ENCODE peak calls at places on chromosomes 2 and 18, in nine cellular contexts. One of them, this sample, is unnamed.

GRCh38 chr2:184053326-184053725 is 545.0 kb upstream of the ZNF804A start:
- DNase-seq in adrenal gland: no peak
- DNase-seq in neural progenitor cell: no peak
- DNase-seq in pancreas: peak
- DNase-seq in esophagus squamous epithelium: no peak
- DNase-seq in brain microvascular endothelial cell: no peak
- DNase-seq in dorsolateral prefrontal cortex: no peak
- DNase-seq in transverse colon: peak
- DNase-seq in WERI-Rb-1: no peak
- DNase-seq in this sample: peak

GRCh38 chr2:191296083-191297006 is 51.1 kb downstream of the MYO1B start:
- DNase-seq in adrenal gland: no peak
- DNase-seq in neural progenitor cell: no peak
- DNase-seq in pancreas: no peak
- DNase-seq in esophagus squamous epithelium: no peak
- DNase-seq in brain microvascular endothelial cell: no peak
- DNase-seq in dorsolateral prefrontal cortex: no peak
- DNase-seq in transverse colon: no peak
- DNase-seq in WERI-Rb-1: no peak
- DNase-seq in this sample: no peak

GRCh38 chr2:189602233-189602632 is 21.6 kb upstream of the SLC40A1 start:
- DNase-seq in adrenal gland: no peak
- DNase-seq in neural progenitor cell: no peak
- DNase-seq in pancreas: no peak
- DNase-seq in esophagus squamous epithelium: no peak
- DNase-seq in brain microvascular endothelial cell: no peak
- DNase-seq in dorsolateral prefrontal cortex: no peak
- DNase-seq in transverse colon: no peak
- DNase-seq in WERI-Rb-1: no peak
- DNase-seq in this sample: no peak

GRCh38 chr2:184860744-184861143 is 262.4 kb downstream of the ZNF804A start:
- DNase-seq in adrenal gland: no peak
- DNase-seq in neural progenitor cell: no peak
- DNase-seq in pancreas: no peak
- DNase-seq in esophagus squamous epithelium: no peak
- DNase-seq in brain microvascular endothelial cell: no peak
- DNase-seq in dorsolateral prefrontal cortex: no peak
- DNase-seq in transverse colon: no peak
- DNase-seq in WERI-Rb-1: no peak
- DNase-seq in this sample: no peak

GRCh38 chr2:187826023-187826422 is 271.8 kb upstream of the TFPI start:
- DNase-seq in adrenal gland: no peak
- DNase-seq in neural progenitor cell: no peak
- DNase-seq in pancreas: no peak
- DNase-seq in esophagus squamous epithelium: no peak
- DNase-seq in brain microvascular endothelial cell: no peak
- DNase-seq in dorsolateral prefrontal cortex: no peak
- DNase-seq in transverse colon: no peak
- DNase-seq in WERI-Rb-1: no peak
- DNase-seq in this sample: no peak

GRCh38 chr2:238643400-238643907 is 204.4 kb upstream of the TWIST2 start:
- DNase-seq in adrenal gland: no peak
- DNase-seq in neural progenitor cell: no peak
- DNase-seq in pancreas: no peak
- DNase-seq in esophagus squamous epithelium: no peak
- DNase-seq in brain microvascular endothelial cell: no peak
- DNase-seq in dorsolateral prefrontal cortex: no peak
- DNase-seq in transverse colon: no peak
- DNase-seq in WERI-Rb-1: no peak
- DNase-seq in this sample: no peak

GRCh38 chr2:150618215-150618905 is 130.9 kb upstream of the RND3 start:
- DNase-seq in adrenal gland: no peak
- DNase-seq in neural progenitor cell: no peak
- DNase-seq in pancreas: no peak
- DNase-seq in esophagus squamous epithelium: no peak
- DNase-seq in brain microvascular endothelial cell: no peak
- DNase-seq in dorsolateral prefrontal cortex: no peak
- DNase-seq in transverse colon: no peak
- DNase-seq in WERI-Rb-1: no peak
- DNase-seq in this sample: no peak

GRCh38 chr2:120908314-120908975 is 172.8 kb downstream of the GLI2 start:
- DNase-seq in adrenal gland: no peak
- DNase-seq in neural progenitor cell: no peak
- DNase-seq in pancreas: no peak
- DNase-seq in esophagus squamous epithelium: no peak
- DNase-seq in brain microvascular endothelial cell: no peak
- DNase-seq in dorsolateral prefrontal cortex: no peak
- DNase-seq in transverse colon: no peak
- DNase-seq in WERI-Rb-1: no peak
- DNase-seq in this sample: no peak

GRCh38 chr18:73990241-73990640 is 157.4 kb downstream of the FBXO15 start:
- DNase-seq in adrenal gland: no peak
- DNase-seq in neural progenitor cell: no peak
- DNase-seq in pancreas: no peak
- DNase-seq in esophagus squamous epithelium: no peak
- DNase-seq in brain microvascular endothelial cell: no peak
- DNase-seq in dorsolateral prefrontal cortex: no peak
- DNase-seq in transverse colon: no peak
- DNase-seq in WERI-Rb-1: no peak
- DNase-seq in this sample: no peak

GRCh38 chr2:33321236-33321731 is 155.2 kb upstream of the RASGRP3 start:
- DNase-seq in adrenal gland: no peak
- DNase-seq in neural progenitor cell: no peak
- DNase-seq in pancreas: no peak
- DNase-seq in esophagus squamous epithelium: no peak
- DNase-seq in brain microvascular endothelial cell: peak
- DNase-seq in dorsolateral prefrontal cortex: no peak
- DNase-seq in transverse colon: no peak
- DNase-seq in WERI-Rb-1: no peak
- DNase-seq in this sample: no peak

GRCh38 chr2:31931916-31932315 is 78.9 kb downstream of the MEMO1 start:
- DNase-seq in adrenal gland: no peak
- DNase-seq in neural progenitor cell: no peak
- DNase-seq in pancreas: no peak
- DNase-seq in esophagus squamous epithelium: no peak
- DNase-seq in brain microvascular endothelial cell: no peak
- DNase-seq in dorsolateral prefrontal cortex: no peak
- DNase-seq in transverse colon: no peak
- DNase-seq in WERI-Rb-1: no peak
- DNase-seq in this sample: no peak

GRCh38 chr2:230893338-230893737 is 28.6 kb downstream of the ITM2C start:
- DNase-seq in adrenal gland: no peak
- DNase-seq in neural progenitor cell: no peak
- DNase-seq in pancreas: no peak
- DNase-seq in esophagus squamous epithelium: no peak
- DNase-seq in brain microvascular endothelial cell: no peak
- DNase-seq in dorsolateral prefrontal cortex: peak
- DNase-seq in transverse colon: peak
- DNase-seq in WERI-Rb-1: no peak
- DNase-seq in this sample: no peak

GRCh38 chr2:230898016-230898415 is 27.0 kb downstream of the GPR55 start:
- DNase-seq in adrenal gland: no peak
- DNase-seq in neural progenitor cell: no peak
- DNase-seq in pancreas: no peak
- DNase-seq in esophagus squamous epithelium: no peak
- DNase-seq in brain microvascular endothelial cell: no peak
- DNase-seq in dorsolateral prefrontal cortex: peak
- DNase-seq in transverse colon: peak
- DNase-seq in WERI-Rb-1: no peak
- DNase-seq in this sample: no peak

GRCh38 chr2:230893881-230894781 is 29.4 kb downstream of the ITM2C start:
- DNase-seq in adrenal gland: no peak
- DNase-seq in neural progenitor cell: peak
- DNase-seq in pancreas: no peak
- DNase-seq in esophagus squamous epithelium: no peak
- DNase-seq in brain microvascular endothelial cell: no peak
- DNase-seq in dorsolateral prefrontal cortex: peak
- DNase-seq in transverse colon: peak
- DNase-seq in WERI-Rb-1: no peak
- DNase-seq in this sample: no peak

GRCh38 chr2:230896346-230897115 is 28.5 kb downstream of the GPR55 start:
- DNase-seq in adrenal gland: no peak
- DNase-seq in neural progenitor cell: no peak
- DNase-seq in pancreas: no peak
- DNase-seq in esophagus squamous epithelium: no peak
- DNase-seq in brain microvascular endothelial cell: no peak
- DNase-seq in dorsolateral prefrontal cortex: peak
- DNase-seq in transverse colon: peak
- DNase-seq in WERI-Rb-1: no peak
- DNase-seq in this sample: no peak

DNA sequence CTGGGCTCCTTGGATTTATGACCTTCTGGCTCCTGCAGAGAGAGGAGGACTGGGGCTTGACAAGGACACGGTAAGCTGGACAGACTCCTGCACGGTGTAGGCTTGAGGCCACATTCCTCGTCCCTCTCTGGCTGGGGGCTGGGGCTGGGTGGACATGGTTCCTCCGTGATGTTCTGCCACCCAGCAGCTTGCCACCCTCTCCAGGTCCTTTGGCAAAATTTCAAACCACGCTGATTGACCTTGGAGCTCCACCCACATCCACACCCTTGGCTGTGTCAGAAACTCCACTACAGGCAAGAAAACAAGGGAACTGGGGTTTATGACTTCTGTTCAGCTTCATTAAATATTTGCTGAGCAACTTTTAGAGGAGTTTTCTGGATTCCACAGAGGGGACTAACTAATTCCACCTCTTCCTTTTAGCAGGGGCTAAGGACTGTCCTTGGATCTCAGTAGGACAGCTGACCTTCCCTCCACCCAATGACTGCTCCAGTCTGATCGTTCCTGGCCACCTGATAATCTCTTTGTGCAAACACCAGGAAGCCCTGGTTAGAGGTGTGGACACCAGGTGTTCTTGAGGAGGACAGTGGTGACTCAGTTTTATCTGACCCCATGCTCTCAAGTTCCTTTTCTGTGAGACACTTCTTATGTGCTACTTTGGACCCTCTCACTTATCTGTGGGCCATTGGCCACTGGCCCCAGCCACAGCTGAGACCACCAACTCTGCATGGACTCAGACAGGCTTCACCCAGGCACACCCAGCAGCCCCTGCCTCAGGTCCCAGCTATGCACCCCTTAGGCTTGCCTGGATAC is 29.3 kb downstream of the GPR55 start:
- DNase-seq in adrenal gland: no peak
- DNase-seq in neural progenitor cell: no peak
- DNase-seq in pancreas: no peak
- DNase-seq in esophagus squamous epithelium: no peak
- DNase-seq in brain microvascular endothelial cell: no peak
- DNase-seq in dorsolateral prefrontal cortex: peak
- DNase-seq in transverse colon: peak
- DNase-seq in WERI-Rb-1: peak
- DNase-seq in this sample: no peak
- H3K27ac ChIP-seq in adrenal gland: no peak
- H3K27ac ChIP-seq in neural progenitor cell: no peak
- H3K27ac ChIP-seq in pancreas: no peak
- H3K27ac ChIP-seq in esophagus squamous epithelium: no peak
- H3K27ac ChIP-seq in brain microvascular endothelial cell: no peak
- H3K27ac ChIP-seq in dorsolateral prefrontal cortex: no peak
- H3K27ac ChIP-seq in transverse colon: peak
- H3K27ac ChIP-seq in WERI-Rb-1: no peak
- H3K27ac ChIP-seq in this sample: no peak

DNA sequence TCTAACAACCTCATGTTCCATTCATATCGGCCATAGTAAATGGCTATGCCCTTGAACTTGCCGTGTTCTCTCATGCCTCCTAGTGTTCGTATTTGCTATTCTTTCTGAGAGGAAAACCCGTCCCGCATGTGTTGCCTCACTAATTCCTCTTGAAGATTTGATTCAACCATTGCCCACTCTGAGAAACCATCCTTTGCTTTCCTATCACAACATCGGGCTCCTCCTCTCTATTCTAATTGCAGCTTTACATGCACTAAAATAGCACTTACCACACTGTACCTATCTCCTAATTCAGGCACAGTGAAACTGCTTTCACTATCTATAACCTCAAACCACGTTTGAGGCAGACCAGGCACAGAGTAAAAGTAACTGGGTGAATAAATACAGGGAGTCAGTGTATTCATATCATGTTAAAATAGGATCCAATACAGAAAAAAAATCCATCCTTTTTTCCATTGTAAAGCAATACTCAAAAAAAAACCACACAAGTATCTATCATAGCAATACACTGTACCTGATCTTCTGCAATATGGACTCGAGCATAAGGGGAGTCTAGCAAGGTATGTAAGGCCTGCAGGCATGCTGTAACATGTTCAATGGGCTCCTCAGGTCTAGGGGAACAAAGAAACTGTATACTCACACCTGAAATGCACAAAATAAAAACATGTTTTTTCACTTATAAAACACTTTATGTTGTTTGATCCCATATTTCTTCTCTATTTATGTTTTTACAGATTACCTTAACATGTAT is 39.0 kb upstream of the STRN start:
- DNase-seq in adrenal gland: peak
- DNase-seq in neural progenitor cell: peak
- DNase-seq in pancreas: no peak
- DNase-seq in esophagus squamous epithelium: no peak
- DNase-seq in brain microvascular endothelial cell: no peak
- DNase-seq in dorsolateral prefrontal cortex: no peak
- DNase-seq in transverse colon: peak
- DNase-seq in WERI-Rb-1: peak
- DNase-seq in this sample: no peak
- TF ChIP-seq CTCF in adrenal gland: peak
- TF ChIP-seq CTCF in neural progenitor cell: no peak
- TF ChIP-seq CTCF in pancreas: no peak
- TF ChIP-seq CTCF in esophagus squamous epithelium: peak
- TF ChIP-seq CTCF in brain microvascular endothelial cell: peak
- TF ChIP-seq CTCF in dorsolateral prefrontal cortex: peak
- TF ChIP-seq CTCF in transverse colon: peak
- TF ChIP-seq CTCF in WERI-Rb-1: peak
- TF ChIP-seq CTCF in this sample: no peak

GRCh38 chr18:76522104-76522503 is 27.1 kb upstream of the ZNF516 start:
- DNase-seq in adrenal gland: peak
- DNase-seq in neural progenitor cell: peak
- DNase-seq in pancreas: no peak
- DNase-seq in esophagus squamous epithelium: no peak
- DNase-seq in brain microvascular endothelial cell: no peak
- DNase-seq in dorsolateral prefrontal cortex: no peak
- DNase-seq in transverse colon: no peak
- DNase-seq in WERI-Rb-1: no peak
- DNase-seq in this sample: no peak
- H3K27ac ChIP-seq in adrenal gland: peak
- H3K27ac ChIP-seq in neural progenitor cell: no peak
- H3K27ac ChIP-seq in pancreas: no peak
- H3K27ac ChIP-seq in esophagus squamous epithelium: peak
- H3K27ac ChIP-seq in brain microvascular endothelial cell: no peak
- H3K27ac ChIP-seq in dorsolateral prefrontal cortex: no peak
- H3K27ac ChIP-seq in transverse colon: peak
- H3K27ac ChIP-seq in WERI-Rb-1: no peak
- H3K27ac ChIP-seq in this sample: no peak

GRCh38 chr18:75687626-75688025 is 260.1 kb upstream of the SMIM21 start:
- DNase-seq in adrenal gland: no peak
- DNase-seq in neural progenitor cell: no peak
- DNase-seq in pancreas: no peak
- DNase-seq in esophagus squamous epithelium: no peak
- DNase-seq in brain microvascular endothelial cell: no peak
- DNase-seq in dorsolateral prefrontal cortex: no peak
- DNase-seq in transverse colon: no peak
- DNase-seq in WERI-Rb-1: no peak
- DNase-seq in this sample: no peak

GRCh38 chr18:75694292-75694691 is 266.8 kb upstream of the SMIM21 start:
- DNase-seq in adrenal gland: no peak
- DNase-seq in neural progenitor cell: no peak
- DNase-seq in pancreas: no peak
- DNase-seq in esophagus squamous epithelium: no peak
- DNase-seq in brain microvascular endothelial cell: no peak
- DNase-seq in dorsolateral prefrontal cortex: no peak
- DNase-seq in transverse colon: no peak
- DNase-seq in WERI-Rb-1: no peak
- DNase-seq in this sample: no peak

GRCh38 chr18:75691483-75691882 is 264.0 kb upstream of the SMIM21 start:
- DNase-seq in adrenal gland: no peak
- DNase-seq in neural progenitor cell: no peak
- DNase-seq in pancreas: no peak
- DNase-seq in esophagus squamous epithelium: no peak
- DNase-seq in brain microvascular endothelial cell: no peak
- DNase-seq in dorsolateral prefrontal cortex: no peak
- DNase-seq in transverse colon: no peak
- DNase-seq in WERI-Rb-1: no peak
- DNase-seq in this sample: no peak
- TF ChIP-seq CTCF in adrenal gland: no peak
- TF ChIP-seq CTCF in neural progenitor cell: peak
- TF ChIP-seq CTCF in pancreas: no peak
- TF ChIP-seq CTCF in esophagus squamous epithelium: no peak
- TF ChIP-seq CTCF in brain microvascular endothelial cell: peak
- TF ChIP-seq CTCF in dorsolateral prefrontal cortex: no peak
- TF ChIP-seq CTCF in transverse colon: no peak
- TF ChIP-seq CTCF in WERI-Rb-1: peak
- TF ChIP-seq CTCF in this sample: no peak

This sample was measured in RWPE1.